ENCODE peak calls at places on chromosomes 1 and 21, in four cellular contexts. U is lower lobe of right lung, D is hepatocyte, J is heart right ventricle. Z is an unnamed sample. For H3K4me1, the result is how much of the 10 kb centered on the place peaks cover.

GRCh38 chr1:80158771-80159170 is 1152.2 kb upstream of the ADGRL4 start:
- DNase-seq in D (no peak), U (no peak), J (no peak), Z (no peak)

GRCh38 chr21:39422468-39423241 is 22.9 kb downstream of the LCA5L start:
- DNase-seq in U (no peak), J (no peak), D (no peak), Z (no peak)

GRCh38 chr1:184387069-184387870 is 441 bp downstream of the C1orf21 start:
- DNase-seq in D (peak), U (peak), J (peak), Z (peak)

GRCh38 chr1:233681285-233681684 is 67.4 kb downstream of the KCNK1 start:
- DNase-seq in U (no peak), D (no peak), J (no peak), Z (no peak)

GRCh38 chr1:15923241-15923640 is 52.7 kb downstream of the ZBTB17 start:
- DNase-seq in J (no peak), U (no peak), D (no peak), Z (no peak)

GRCh38 chr1:40868051-40868723 is 6.0 kb upstream of the CITED4 start:
- DNase-seq in U (no peak), J (no peak), D (peak), Z (no peak)

GRCh38 chr21:39564200-39564599 is 48.5 kb upstream of the B3GALT5 start:
- DNase-seq in J (peak), U (no peak), D (no peak), Z (no peak)

GRCh38 chr1:228988655-228989054 is 253.4 kb downstream of the RHOU start:
- DNase-seq in D (no peak), J (no peak), U (no peak), Z (no peak)

GRCh38 chr1:115179397-115179835 is 90.1 kb upstream of the TSPAN2 start:
- DNase-seq in J (peak), D (peak), U (no peak), Z (no peak)

GRCh38 chr1:198024782-198025181 is 107.6 kb downstream of the LHX9 start:
- DNase-seq in U (no peak), J (no peak), D (peak), Z (no peak)

GRCh38 chr1:107647012-107647411 is 318.0 kb downstream of the VAV3 start:
- DNase-seq in J (no peak), U (no peak), D (no peak), Z (no peak)

GRCh38 chr1:24362416-24362815 is 43.3 kb downstream of the GRHL3 start:
- DNase-seq in U (no peak), D (no peak), J (no peak), Z (no peak)

GRCh38 chr1:162349635-162350330 is 26.9 kb downstream of the SPATA46 start:
- DNase-seq in J (no peak), U (no peak), D (peak), Z (no peak)

GRCh38 chr1:40861227-40862003 is 748 bp downstream of the CITED4 start:
- DNase-seq in J (peak), D (peak), U (peak), Z (no peak)

GRCh38 chr1:54413295-54413694 is 7.1 kb upstream of the SSBP3 start:
- DNase-seq in J (peak), D (peak), U (no peak), Z (no peak)

GRCh38 chr1:97820470-97821188 is 100.2 kb downstream of the DPYD start:
- DNase-seq in U (no peak), D (peak), J (no peak), Z (peak)

GRCh38 chr1:82517586-82517985 is 716.9 kb downstream of the ADGRL2 start:
- DNase-seq in J (peak), D (peak), U (no peak), Z (no peak)

GRCh38 chr1:218620956-218621355 is 275.8 kb downstream of the TGFB2 start:
- DNase-seq in U (no peak), D (no peak), J (no peak), Z (no peak)

GRCh38 chr1:22228505-22228911 is 85.6 kb upstream of the WNT4 start:
- DNase-seq in D (peak), J (no peak), U (no peak), Z (no peak)

GRCh38 chr1:57791497-57791896 is 367.6 kb upstream of the DAB1 start:
- DNase-seq in U (no peak), D (no peak), J (no peak), Z (no peak)

GRCh38 chr1:36217667-36218066 is 6.6 kb upstream of the THRAP3 start:
- DNase-seq in U (no peak), D (no peak), J (no peak), Z (no peak)

GRCh38 chr21:36706951-36707762 is 8.2 kb downstream of the SIM2 start:
- DNase-seq in D (no peak), U (no peak), J (no peak), Z (no peak)

GRCh38 chr1:227542153-227543120 is 20.9 kb upstream of the ZNF678 start:
- DNase-seq in U (peak), J (peak), D (peak), Z (no peak)

GRCh38 chr1:70994753-70995152 is 52.9 kb downstream of the PTGER3 start:
- DNase-seq in U (no peak), D (no peak), J (no peak), Z (no peak)

GRCh38 chr1:201562659-201563405 is 23.9 kb downstream of the NAV1 start:
- DNase-seq in J (no peak), D (peak), U (peak), Z (no peak)

GRCh38 chr1:214447557-214447871 is 103.9 kb downstream of the PTPN14 start:
- DNase-seq in U (no peak), D (no peak), J (no peak), Z (no peak)

GRCh38 chr1:220239945-220240344 is 32.3 kb downstream of the RAB3GAP2 start:
- DNase-seq in U (no peak), J (no peak), D (no peak), Z (no peak)

GRCh38 chr1:117567976-117568375 is 37.9 kb upstream of the TENT5C start:
- DNase-seq in U (no peak), D (no peak), J (no peak), Z (no peak)

GRCh38 chr1:208137144-208137682 is 107.0 kb downstream of the PLXNA2 start:
- DNase-seq in J (no peak), U (no peak), D (no peak), Z (no peak)

GRCh38 chr1:208141793-208142192 is 102.4 kb downstream of the PLXNA2 start:
- DNase-seq in U (no peak), D (peak), J (no peak), Z (no peak)

GRCh38 chr1:208136459-208137143 is 107.6 kb downstream of the PLXNA2 start:
- DNase-seq in J (no peak), D (no peak), U (no peak), Z (no peak)

GRCh38 chr1:208142632-208143390 is 101.4 kb downstream of the PLXNA2 start:
- DNase-seq in U (no peak), D (no peak), J (no peak), Z (no peak)

GRCh38 chr1:208139434-208140086 is 104.6 kb downstream of the PLXNA2 start:
- DNase-seq in U (no peak), D (no peak), J (no peak), Z (no peak)
- H3K4me1 ChIP-seq in U (under half), D (under half), J (under half), Z (under half)

GRCh38 chr1:156502749-156503671 is 2.4 kb upstream of the MEF2D start:
- DNase-seq in J (peak), D (peak), U (peak), Z (peak)

GRCh38 chr1:156500847-156501686 is 492 bp upstream of the MEF2D start:
- DNase-seq in J (peak), D (peak), U (peak), Z (peak)

GRCh38 chr1:156503672-156504055 is 3.1 kb upstream of the MEF2D start:
- DNase-seq in U (no peak), D (no peak), J (no peak), Z (peak)

GRCh38 chr1:156500578-156500846 is at the start of gene MEF2D:
- DNase-seq in D (no peak), J (no peak), U (no peak), Z (no peak)

DNA sequence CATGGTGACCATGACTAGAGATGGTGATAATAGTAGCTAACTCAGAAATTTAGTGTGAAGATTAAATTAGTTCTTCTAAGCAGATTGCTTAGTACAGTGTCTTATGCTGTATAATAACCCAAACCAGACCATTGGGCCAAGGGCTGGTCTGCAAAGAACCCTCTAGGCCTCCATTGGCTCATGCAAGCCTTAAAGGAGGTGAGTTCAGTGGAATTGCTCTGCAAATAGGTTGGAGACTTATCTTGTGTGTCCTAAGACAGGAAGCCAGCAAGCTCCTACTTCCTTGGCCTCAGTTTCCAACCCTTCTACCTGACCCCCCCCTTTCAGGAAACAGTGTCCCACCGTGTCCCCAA is 1.8 kb upstream of the MEF2D start:
- DNase-seq in U (no peak), J (no peak), D (no peak), Z (peak)
- H3K4me3 ChIP-seq in U (peak), J (peak), D (no peak), Z (no peak)

DNA sequence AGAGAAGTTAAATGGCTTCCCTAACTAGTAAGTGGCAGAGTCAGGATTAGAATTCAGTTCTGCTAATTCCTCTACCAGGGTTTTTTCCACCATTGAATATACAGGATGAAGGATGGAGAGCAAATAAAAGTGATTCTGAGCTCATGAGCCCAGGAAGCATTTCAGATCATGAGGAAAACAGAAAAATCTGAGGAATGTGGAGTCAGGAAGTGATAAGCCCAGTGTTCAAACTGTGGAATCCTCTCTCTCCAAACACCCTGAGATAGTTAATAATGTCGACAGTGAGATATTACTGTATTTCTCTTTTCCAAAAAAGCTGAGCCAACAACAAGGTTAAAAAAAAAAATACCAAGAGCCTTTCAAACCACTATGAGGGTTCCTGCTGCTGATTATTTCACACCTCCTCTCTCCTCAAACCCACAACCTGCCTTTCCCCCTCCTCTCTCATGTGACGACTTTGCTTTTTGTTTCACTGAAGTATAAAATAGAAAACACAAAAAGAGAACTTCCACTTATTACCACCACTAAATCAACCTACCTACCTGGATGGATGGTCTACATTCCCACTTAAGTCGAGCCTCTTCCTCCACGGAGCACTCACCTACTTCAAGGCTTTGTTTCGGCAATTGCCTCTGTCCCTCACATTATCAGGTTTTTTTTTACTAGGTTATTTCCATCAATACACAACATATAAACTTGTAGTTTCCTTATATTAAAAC is 8.9 kb downstream of the SLAMF1 start:
- DNase-seq in J (no peak), D (no peak), U (no peak), Z (no peak)
- H3K4me1 ChIP-seq in J (under half), D (under half), U (under half), Z (under half)

GRCh38 chr1:116424863-116425262 is 51.8 kb downstream of the ATP1A1 start:
- DNase-seq in U (no peak), D (no peak), J (no peak), Z (no peak)
- H3K4me3 ChIP-seq in U (no peak), D (no peak), J (no peak), Z (no peak)